ENCODE peak calls at places on chromosomes 6 and 20, in ten cellular contexts. S is IMR-90, L is ovary, B is cardiac fibroblast, R is retinal pigment epithelial cell, W is GM06990, N is HCT116, C is endodermal cell, G is fibroblast of the aortic adventitia, T is stomach. H is an unnamed sample.

GRCh38 chr6:113570651-113571050 is 286.5 kb upstream of the MARCKS start:
- DNase-seq in B (no peak), N (no peak), T (no peak), G (no peak), W (no peak), L (no peak), S (no peak), C (no peak), R (no peak), H (no peak)

GRCh38 chr6:105545947-105546710 is 143.2 kb upstream of the PREP start:
- DNase-seq in R (no peak), S (peak; percentile 63), T (no peak), W (no peak), B (peak; percentile 59), G (peak; percentile 90), C (no peak), L (no peak), N (no peak), H (peak; percentile 97)

GRCh38 chr6:158121335-158121734 is 46.7 kb downstream of the SERAC1 start:
- DNase-seq in R (no peak), G (no peak), W (no peak), L (no peak), C (no peak), N (no peak), T (no peak), B (no peak), S (no peak), H (no peak)

GRCh38 chr6:109944448-109944847 is 33.7 kb upstream of the GPR6 start:
- DNase-seq in L (no peak), W (no peak), C (peak; percentile 94), T (no peak), R (no peak), S (no peak), B (no peak), N (peak; percentile 42), G (no peak), H (no peak)

GRCh38 chr6:54730767-54731665 is 115.6 kb upstream of the FAM83B start:
- DNase-seq in B (no peak), R (no peak), C (no peak), S (no peak), N (no peak), T (no peak), G (no peak), L (no peak), W (no peak), H (no peak)

GRCh38 chr6:5036309-5036708 is 32.5 kb upstream of the RPP40 start:
- DNase-seq in R (no peak), B (peak; percentile 45), L (no peak), T (no peak), W (no peak), G (no peak), C (peak; percentile 94), N (peak; percentile 8), S (peak; percentile 67), H (peak; percentile 31)

GRCh38 chr20:21338291-21338690 is 35.2 kb downstream of the XRN2 start:
- DNase-seq in W (no peak), T (no peak), L (no peak), B (no peak), G (no peak), N (no peak), C (no peak), R (no peak), S (no peak), H (no peak)

GRCh38 chr6:142927274-142927586 is 17.7 kb downstream of the HIVEP2 start:
- DNase-seq in B (no peak), C (no peak), N (no peak), W (no peak), S (no peak), T (no peak), L (no peak), R (no peak), G (no peak), H (peak; percentile 73)

GRCh38 chr20:41205313-41205712 is 68.0 kb downstream of the PLCG1 start:
- DNase-seq in W (no peak), R (no peak), L (no peak), C (no peak), G (no peak), S (no peak), B (no peak), N (no peak), T (no peak), H (no peak)

GRCh38 chr6:26180346-26180745 is 93.1 kb downstream of the HFE start:
- DNase-seq in W (no peak), L (no peak), C (peak; percentile 16), T (no peak), G (no peak), N (no peak), S (no peak), B (no peak), R (no peak), H (no peak)

GRCh38 chr6:169854083-169854725 is 102.8 kb downstream of the ERMARD start:
- DNase-seq in S (no peak), N (no peak), L (no peak), G (no peak), W (no peak), T (peak; percentile 19), C (no peak), B (no peak), R (no peak), H (no peak)

GRCh38 chr6:36110053-36110452 is 20.3 kb upstream of the MAPK13 start:
- DNase-seq in C (no peak), W (no peak), N (no peak), B (no peak), G (peak; percentile 41), T (no peak), L (no peak), R (no peak), S (no peak), H (no peak)

GRCh38 chr6:75374913-75375530 is 90.4 kb upstream of the TMEM30A start:
- DNase-seq in C (peak; percentile 72), R (no peak), W (no peak), S (no peak), G (no peak), T (no peak), B (no peak), L (no peak), N (no peak), H (no peak)

GRCh38 chr20:23116301-23117089 is 30.4 kb upstream of the CD93 start:
- DNase-seq in L (no peak), B (peak; percentile 53), C (no peak), G (peak; percentile 37), S (peak; percentile 47), W (no peak), N (no peak), T (no peak), R (no peak), H (peak; percentile 72)

DNA sequence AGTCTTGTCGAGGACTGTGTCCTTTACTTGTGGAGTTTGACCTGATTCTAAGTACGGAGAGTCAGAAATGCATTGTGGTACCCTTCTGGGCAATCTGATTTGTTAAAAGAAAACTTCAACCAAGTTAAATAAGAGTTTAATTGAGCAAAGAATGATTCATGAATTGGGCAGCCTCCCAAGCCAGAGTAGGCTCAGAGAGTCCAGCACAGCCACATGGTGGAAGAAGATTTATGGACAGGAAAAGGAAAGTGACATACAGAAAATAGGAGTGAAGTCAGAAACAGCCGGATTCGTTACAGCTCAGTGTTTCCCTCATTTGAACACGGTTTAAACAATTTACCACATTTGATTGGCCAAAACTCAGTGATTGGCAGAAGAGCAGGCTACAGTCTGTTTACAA is 329.2 kb downstream of the DHX35 start:
- DNase-seq in C (no peak), W (no peak), B (no peak), L (no peak), S (no peak), T (no peak), N (no peak), G (no peak), R (no peak), H (peak; percentile 7)
- TF ChIP-seq CTCF in C (no peak), W (no peak), B (no peak), L (no peak), S (no peak), T (no peak), N (no peak), G (no peak), R (no peak), H (no peak)

GRCh38 chr6:163083141-163083540 is 331.4 kb upstream of the QKI start:
- DNase-seq in N (no peak), T (no peak), S (no peak), C (peak; percentile 62), B (no peak), R (no peak), G (no peak), W (no peak), L (no peak), H (no peak)
- H3K4me3 ChIP-seq in N (no peak overlapping the region), T (no peak overlapping the region), S (no peak overlapping the region), C (no peak overlapping the region), B (no peak overlapping the region), R (no peak overlapping the region), G (no peak overlapping the region), W (no peak overlapping the region), L (no peak overlapping the region), H (no peak overlapping the region)

GRCh38 chr6:20340056-20340455 is 61.6 kb upstream of the E2F3 start:
- DNase-seq in C (no peak), T (no peak), W (no peak), L (no peak), N (no peak), R (no peak), S (no peak), B (no peak), G (no peak), H (no peak)

GRCh38 chr6:20338160-20338559 is 63.5 kb upstream of the E2F3 start:
- DNase-seq in L (no peak), G (no peak), C (no peak), N (no peak), T (no peak), S (peak; percentile 35), W (no peak), B (no peak), R (no peak), H (peak; percentile 28)

GRCh38 chr6:20341564-20341963 is 60.1 kb upstream of the E2F3 start:
- DNase-seq in N (no peak), L (no peak), B (no peak), S (no peak), R (no peak), C (no peak), T (no peak), G (no peak), W (no peak), H (no peak)

GRCh38 chr6:20335872-20336271 is 65.8 kb upstream of the E2F3 start:
- DNase-seq in G (no peak), T (no peak), L (no peak), R (no peak), B (no peak), C (no peak), S (no peak), W (no peak), N (no peak), H (peak; percentile 43)

DNA sequence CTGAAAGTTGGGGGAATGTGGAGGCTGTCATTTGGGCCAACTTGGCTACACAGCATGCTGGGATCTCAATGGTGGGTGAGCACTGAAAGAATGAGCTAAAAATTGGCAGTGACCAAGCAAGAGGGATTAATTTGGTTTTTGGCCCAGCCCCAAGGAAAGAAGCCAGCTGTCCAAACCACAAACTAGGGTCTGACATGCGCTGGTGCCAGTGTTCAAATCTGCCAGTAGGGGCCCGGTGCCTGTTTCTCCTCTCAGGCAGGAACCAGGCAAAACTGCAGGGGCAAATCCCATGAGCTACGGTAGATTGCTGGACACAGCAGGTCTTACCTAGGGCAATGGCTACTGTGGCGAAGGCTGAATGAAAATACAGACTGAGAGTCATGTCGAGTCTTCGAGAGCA is 61.2 kb upstream of the E2F3 start:
- DNase-seq in T (no peak), W (no peak), G (no peak), N (no peak), L (no peak), C (no peak), R (no peak), B (no peak), S (no peak), H (peak; percentile 10)
- TF ChIP-seq CTCF in T (no peak), W (no peak), G (no peak), N (peak; percentile 19), L (no peak), C (peak; percentile 49), R (peak; percentile 44), B (no peak), S (no peak), H (no peak)

GRCh38 chr6:52992980-52993379 is 2.1 kb downstream of the GSTA4 start:
- DNase-seq in C (no peak), L (no peak), G (peak; percentile 72), R (no peak), N (no peak), T (no peak), S (peak; percentile 81), B (peak; percentile 62), W (no peak), H (peak; percentile 65)
- H3K4me3 ChIP-seq in C (no peak overlapping the region), L (no peak overlapping the region), G (peak overlapping the region; percentile 84), R (no peak overlapping the region), N (no peak overlapping the region), T (no peak overlapping the region), S (no peak overlapping the region), B (no peak overlapping the region), W (no peak overlapping the region), H (no peak overlapping the region)

H was measured in fibroblast of villous mesenchyme.